ENCODE peak calls at places on chromosomes 7 and 10, in nine cellular contexts. R is HFFc6; P is progenitor cell of endocrine pancreas; Q is effector memory CD4-positive, alpha-beta T cell; C is uterus; N is adrenal gland; L is stimulated activated CD4-positive, alpha-beta T cell treated with anti-CD3 and anti-CD28 coated beads, Interleukin-2, amount 100 ng/mL, for 48 hours; I is naive thymus-derived CD8-positive, alpha-beta T cell; E is spleen. J is an unnamed sample.

GRCh38 chr10:42981358-42982236 is 95.3 kb upstream of the RET start:
- DNase-seq in I (no peak), R (no peak), N (no peak), C (peak; percentile 8), Q (no peak), L (no peak), E (peak; percentile 66), P (peak; percentile 6), J (no peak)

GRCh38 chr10:75542084-75542483 is 110.7 kb downstream of the LRMDA start:
- DNase-seq in I (no peak), Q (no peak), L (no peak), R (no peak), N (no peak), C (no peak), E (no peak), P (no peak), J (no peak)

GRCh38 chr10:27944005-27944404 is 54.9 kb downstream of the ODAD2 start:
- DNase-seq in C (no peak), N (no peak), P (no peak), R (no peak), L (no peak), E (no peak), I (no peak), Q (no peak), J (no peak)

GRCh38 chr7:31327071-31327470 is 13.5 kb downstream of the NEUROD6 start:
- DNase-seq in P (no peak), Q (no peak), C (no peak), I (no peak), N (no peak), R (no peak), L (no peak), E (no peak), J (peak; percentile 10)

GRCh38 chr10:63591600-63592379 is 70.6 kb downstream of the REEP3 start:
- DNase-seq in I (no peak), E (no peak), C (no peak), N (no peak), P (no peak), L (no peak), R (no peak), Q (no peak), J (no peak)

GRCh38 chr7:139902436-139903102 is 73.5 kb downstream of the TBXAS1 start:
- DNase-seq in Q (no peak), N (no peak), R (no peak), E (no peak), P (no peak), L (no peak), C (no peak), I (no peak), J (peak; percentile 39)

GRCh38 chr7:121800916-121801675 is 71.9 kb upstream of the PTPRZ1 start:
- DNase-seq in P (no peak), C (no peak), L (no peak), E (no peak), N (no peak), I (no peak), Q (no peak), R (no peak), J (no peak)

GRCh38 chr7:106196460-106197021 is 84.4 kb upstream of the SYPL1 start:
- DNase-seq in R (no peak), E (no peak), L (no peak), C (no peak), P (no peak), Q (no peak), N (no peak), I (no peak), J (no peak)

GRCh38 chr10:59252491-59252890 is 76.0 kb downstream of the PHYHIPL start:
- DNase-seq in C (no peak), L (no peak), R (no peak), E (no peak), I (no peak), P (no peak), N (no peak), Q (no peak), J (no peak)

GRCh38 chr10:89355373-89355772 is 22.5 kb upstream of the IFIT1B start:
- DNase-seq in E (no peak), Q (no peak), R (peak; percentile 76), I (no peak), C (no peak), L (no peak), P (no peak), N (no peak), J (peak; percentile 85)

GRCh38 chr7:7764515-7765138 is 46.2 kb upstream of the RPA3 start:
- DNase-seq in Q (no peak), R (no peak), E (no peak), I (peak; percentile 47), L (no peak), N (no peak), P (no peak), C (no peak), J (no peak)

GRCh38 chr10:102646610-102647432 is 2.5 kb downstream of the TRIM8 start:
- DNase-seq in L (peak; percentile 42), C (peak; percentile 51), Q (no peak), I (peak; percentile 60), E (peak; percentile 89), R (no peak), N (peak; percentile 74), P (no peak), J (peak; percentile 55)

GRCh38 chr10:67602268-67602950 is 93.6 kb downstream of the CTNNA3 start:
- DNase-seq in Q (no peak), C (no peak), R (peak; percentile 81), P (no peak), N (no peak), I (no peak), E (no peak), L (no peak), J (peak; percentile 96)

GRCh38 chr10:71263376-71263775 is 51.0 kb downstream of the UNC5B start:
- DNase-seq in P (no peak), N (peak; percentile 72), Q (no peak), R (no peak), I (no peak), C (no peak), E (no peak), L (no peak), J (no peak)

GRCh38 chr7:144941127-144941526 is 105.3 kb upstream of the TPK1 start:
- DNase-seq in C (no peak), N (no peak), P (no peak), R (no peak), I (no peak), E (no peak), L (no peak), Q (no peak), J (no peak)

GRCh38 chr10:69087600-69088470 is at the start of gene SRGN:
- DNase-seq in N (peak; percentile 74), E (peak; percentile 79), I (peak; percentile 90), L (peak; percentile 54), P (no peak), Q (peak; percentile 64), R (peak; percentile 52), C (peak; percentile 60), J (peak; percentile 62)

GRCh38 chr10:75630746-75631145 is 199.3 kb downstream of the LRMDA start:
- DNase-seq in I (no peak), E (no peak), R (no peak), Q (no peak), C (no peak), L (no peak), P (no peak), N (no peak), J (no peak)

GRCh38 chr10:91883549-91884542 is 25.4 kb downstream of the FGFBP3 start:
- DNase-seq in P (no peak), L (no peak), N (no peak), E (no peak), I (no peak), R (no peak), C (peak; percentile 43), Q (no peak), J (peak; percentile 41)

GRCh38 chr7:70764701-70765208 is 367.2 kb upstream of the GALNT17 start:
- DNase-seq in I (no peak), P (no peak), L (no peak), E (no peak), C (no peak), R (no peak), Q (no peak), N (no peak), J (no peak)

GRCh38 chr7:34620425-34620824 is 37.6 kb upstream of the NPSR1 start:
- DNase-seq in P (no peak), R (no peak), N (no peak), L (no peak), Q (no peak), I (no peak), E (no peak), C (no peak), J (no peak)

GRCh38 chr7:18491871-18492270 is 3.7 kb upstream of the HDAC9 start:
- DNase-seq in E (no peak), C (no peak), P (no peak), I (no peak), Q (no peak), N (no peak), L (no peak), R (no peak), J (no peak)

GRCh38 chr10:45547966-45548513 is 124.5 kb downstream of the ZFAND4 start:
- DNase-seq in P (no peak), E (no peak), N (no peak), L (no peak), Q (no peak), R (no peak), C (no peak), I (peak; percentile 4), J (no peak)

GRCh38 chr10:6347391-6347951 is 144.7 kb downstream of the PFKFB3 start:
- DNase-seq in E (peak; percentile 81), R (peak; percentile 33), I (no peak), P (no peak), C (no peak), N (no peak), Q (peak; percentile 61), L (peak; percentile 44), J (peak; percentile 7)

GRCh38 chr10:123007558-123008378 is 827 bp downstream of the IKZF5 start:
- DNase-seq in I (peak; percentile 69), C (peak; percentile 17), R (peak; percentile 45), E (peak; percentile 72), Q (peak; percentile 22), L (peak; percentile 26), N (peak; percentile 58), P (no peak), J (peak; percentile 62)

GRCh38 chr10:70561051-70561450 is 41.5 kb downstream of the PRF1 start:
- DNase-seq in Q (no peak), I (no peak), R (no peak), N (no peak), P (no peak), E (no peak), C (no peak), L (no peak), J (no peak)

GRCh38 chr10:62632071-62632809 is 172.3 kb upstream of the ADO start:
- DNase-seq in R (no peak), Q (peak; percentile 43), N (peak; percentile 24), I (peak; percentile 54), E (peak; percentile 85), L (no peak), P (no peak), C (no peak), J (no peak)

GRCh38 chr7:29194594-29195417 is at the start of gene CHN2:
- DNase-seq in I (peak; percentile 40), R (no peak), N (peak; percentile 59), C (peak; percentile 44), E (peak; percentile 91), Q (peak; percentile 8), L (peak; percentile 16), P (peak; percentile 48), J (no peak)

GRCh38 chr7:70668606-70669358 is 463.2 kb upstream of the GALNT17 start:
- DNase-seq in N (no peak), Q (no peak), E (no peak), R (no peak), C (no peak), I (no peak), P (no peak), L (no peak), J (no peak)

GRCh38 chr10:43707755-43708154 is 59.1 kb upstream of the ZNF32 start:
- DNase-seq in Q (no peak), E (peak; percentile 78), R (no peak), C (no peak), N (peak; percentile 52), L (no peak), P (no peak), I (no peak), J (no peak)

GRCh38 chr7:151891753-151892152 is 14.8 kb upstream of the PRKAG2 start:
- DNase-seq in I (no peak), P (no peak), R (no peak), L (no peak), E (peak; percentile 41), Q (no peak), N (no peak), C (no peak), J (no peak)

GRCh38 chr7:74093671-74094223 is 10.1 kb downstream of the LIMK1 start:
- DNase-seq in C (peak; percentile 30), Q (no peak), I (no peak), E (peak; percentile 88), R (no peak), L (no peak), P (no peak), N (no peak), J (no peak)